ENCODE peak calls at places on chromosomes 1 and 21, in eight cellular contexts. One of them, this sample, is unnamed.

GRCh38 chr1:175591083-175591743 is 152.2 kb downstream of the TNR start:
- DNase-seq in transverse colon: no peak
- DNase-seq in spleen: no peak
- DNase-seq in HL-60: no peak
- DNase-seq in H1: no peak
- DNase-seq in HepG2: no peak
- DNase-seq in GM23338: no peak
- DNase-seq in breast epithelium: no peak
- DNase-seq in this sample: no peak

GRCh38 chr1:154446292-154446691 is 41.1 kb downstream of the IL6R start:
- DNase-seq in transverse colon: no peak
- DNase-seq in spleen: no peak
- DNase-seq in HL-60: no peak
- DNase-seq in H1: no peak
- DNase-seq in HepG2: no peak
- DNase-seq in GM23338: no peak
- DNase-seq in breast epithelium: no peak
- DNase-seq in this sample: peak

GRCh38 chr21:32140212-32141008 is 138.4 kb downstream of the MIS18A start:
- DNase-seq in transverse colon: no peak
- DNase-seq in spleen: no peak
- DNase-seq in HL-60: no peak
- DNase-seq in H1: peak
- DNase-seq in HepG2: no peak
- DNase-seq in GM23338: no peak
- DNase-seq in breast epithelium: no peak
- DNase-seq in this sample: no peak

GRCh38 chr1:61170328-61171238 is 88.2 kb downstream of the NFIA start:
- DNase-seq in transverse colon: no peak
- DNase-seq in spleen: no peak
- DNase-seq in HL-60: no peak
- DNase-seq in H1: no peak
- DNase-seq in HepG2: no peak
- DNase-seq in GM23338: no peak
- DNase-seq in breast epithelium: no peak
- DNase-seq in this sample: no peak

GRCh38 chr1:76158126-76158525 is 83.6 kb downstream of the ST6GALNAC3 start:
- DNase-seq in transverse colon: no peak
- DNase-seq in spleen: no peak
- DNase-seq in HL-60: no peak
- DNase-seq in H1: no peak
- DNase-seq in HepG2: no peak
- DNase-seq in GM23338: no peak
- DNase-seq in breast epithelium: no peak
- DNase-seq in this sample: no peak

GRCh38 chr1:24909388-24909898 is 20.6 kb downstream of the RUNX3 start:
- DNase-seq in transverse colon: peak
- DNase-seq in spleen: peak
- DNase-seq in HL-60: no peak
- DNase-seq in H1: peak
- DNase-seq in HepG2: peak
- DNase-seq in GM23338: peak
- DNase-seq in breast epithelium: no peak
- DNase-seq in this sample: no peak

GRCh38 chr1:55321947-55322346 is 106.8 kb upstream of the USP24 start:
- DNase-seq in transverse colon: no peak
- DNase-seq in spleen: no peak
- DNase-seq in HL-60: no peak
- DNase-seq in H1: no peak
- DNase-seq in HepG2: no peak
- DNase-seq in GM23338: no peak
- DNase-seq in breast epithelium: no peak
- DNase-seq in this sample: no peak

GRCh38 chr1:8472668-8473067 is 154.8 kb downstream of the SLC45A1 start:
- DNase-seq in transverse colon: no peak
- DNase-seq in spleen: no peak
- DNase-seq in HL-60: no peak
- DNase-seq in H1: no peak
- DNase-seq in HepG2: no peak
- DNase-seq in GM23338: no peak
- DNase-seq in breast epithelium: no peak
- DNase-seq in this sample: no peak

GRCh38 chr1:236039736-236040670 is 24.9 kb downstream of the NID1 start:
- DNase-seq in transverse colon: no peak
- DNase-seq in spleen: no peak
- DNase-seq in HL-60: no peak
- DNase-seq in H1: no peak
- DNase-seq in HepG2: peak
- DNase-seq in GM23338: no peak
- DNase-seq in breast epithelium: no peak
- DNase-seq in this sample: peak

GRCh38 chr1:175433586-175434267 is 241.2 kb upstream of the KIAA0040 start:
- DNase-seq in transverse colon: no peak
- DNase-seq in spleen: no peak
- DNase-seq in HL-60: no peak
- DNase-seq in H1: no peak
- DNase-seq in HepG2: no peak
- DNase-seq in GM23338: no peak
- DNase-seq in breast epithelium: no peak
- DNase-seq in this sample: no peak

GRCh38 chr1:71339238-71339637 is 258.4 kb upstream of the ZRANB2 start:
- DNase-seq in transverse colon: no peak
- DNase-seq in spleen: no peak
- DNase-seq in HL-60: no peak
- DNase-seq in H1: no peak
- DNase-seq in HepG2: no peak
- DNase-seq in GM23338: peak
- DNase-seq in breast epithelium: no peak
- DNase-seq in this sample: no peak

GRCh38 chr1:71345491-71345890 is 264.7 kb upstream of the ZRANB2 start:
- DNase-seq in transverse colon: no peak
- DNase-seq in spleen: no peak
- DNase-seq in HL-60: no peak
- DNase-seq in H1: no peak
- DNase-seq in HepG2: no peak
- DNase-seq in GM23338: no peak
- DNase-seq in breast epithelium: no peak
- DNase-seq in this sample: no peak

GRCh38 chr1:71343686-71344416 is 263.0 kb upstream of the ZRANB2 start:
- DNase-seq in transverse colon: no peak
- DNase-seq in spleen: no peak
- DNase-seq in HL-60: no peak
- DNase-seq in H1: no peak
- DNase-seq in HepG2: no peak
- DNase-seq in GM23338: peak
- DNase-seq in breast epithelium: no peak
- DNase-seq in this sample: no peak
- TF ChIP-seq CTCF in transverse colon: no peak
- TF ChIP-seq CTCF in spleen: no peak
- TF ChIP-seq CTCF in HL-60: no peak
- TF ChIP-seq CTCF in H1: peak
- TF ChIP-seq CTCF in HepG2: no peak
- TF ChIP-seq CTCF in GM23338: peak
- TF ChIP-seq CTCF in breast epithelium: no peak
- TF ChIP-seq CTCF in this sample: no peak

GRCh38 chr1:56578963-56579875 is at the start of gene PLPP3:
- DNase-seq in transverse colon: peak
- DNase-seq in spleen: peak
- DNase-seq in HL-60: peak
- DNase-seq in H1: peak
- DNase-seq in HepG2: peak
- DNase-seq in GM23338: peak
- DNase-seq in breast epithelium: peak
- DNase-seq in this sample: peak
- H3K27ac ChIP-seq in transverse colon: peak
- H3K27ac ChIP-seq in spleen: peak
- H3K27ac ChIP-seq in HL-60: no peak
- H3K27ac ChIP-seq in H1: peak
- H3K27ac ChIP-seq in HepG2: peak
- H3K27ac ChIP-seq in GM23338: peak
- H3K27ac ChIP-seq in breast epithelium: peak
- H3K27ac ChIP-seq in this sample: peak

GRCh38 chr1:208007938-208008342 is 97.0 kb upstream of the CD34 start:
- DNase-seq in transverse colon: no peak
- DNase-seq in spleen: no peak
- DNase-seq in HL-60: no peak
- DNase-seq in H1: no peak
- DNase-seq in HepG2: no peak
- DNase-seq in GM23338: no peak
- DNase-seq in breast epithelium: no peak
- DNase-seq in this sample: no peak
- TF ChIP-seq POLR2AphosphoS5 in transverse colon: no peak
- TF ChIP-seq POLR2AphosphoS5 in spleen: no peak
- TF ChIP-seq POLR2AphosphoS5 in HL-60: no peak
- TF ChIP-seq POLR2AphosphoS5 in H1: no peak
- TF ChIP-seq POLR2AphosphoS5 in HepG2: no peak
- TF ChIP-seq POLR2AphosphoS5 in GM23338: no peak
- TF ChIP-seq POLR2AphosphoS5 in breast epithelium: no peak
- TF ChIP-seq POLR2AphosphoS5 in this sample: no peak

GRCh38 chr1:216119600-216119999 is 303.6 kb downstream of the USH2A start:
- DNase-seq in transverse colon: no peak
- DNase-seq in spleen: no peak
- DNase-seq in HL-60: peak
- DNase-seq in H1: no peak
- DNase-seq in HepG2: peak
- DNase-seq in GM23338: peak
- DNase-seq in breast epithelium: no peak
- DNase-seq in this sample: no peak
- TF ChIP-seq CTCF in transverse colon: no peak
- TF ChIP-seq CTCF in spleen: peak
- TF ChIP-seq CTCF in HL-60: peak
- TF ChIP-seq CTCF in H1: no peak
- TF ChIP-seq CTCF in HepG2: peak
- TF ChIP-seq CTCF in GM23338: peak
- TF ChIP-seq CTCF in breast epithelium: no peak
- TF ChIP-seq CTCF in this sample: no peak

GRCh38 chr1:17759114-17759513 is 4.0 kb downstream of the ACTL8 start:
- DNase-seq in transverse colon: no peak
- DNase-seq in spleen: peak
- DNase-seq in HL-60: peak
- DNase-seq in H1: peak
- DNase-seq in HepG2: peak
- DNase-seq in GM23338: peak
- DNase-seq in breast epithelium: no peak
- DNase-seq in this sample: no peak
- H3K27ac ChIP-seq in transverse colon: no peak
- H3K27ac ChIP-seq in spleen: no peak
- H3K27ac ChIP-seq in HL-60: no peak
- H3K27ac ChIP-seq in H1: no peak
- H3K27ac ChIP-seq in HepG2: no peak
- H3K27ac ChIP-seq in GM23338: no peak
- H3K27ac ChIP-seq in breast epithelium: no peak
- H3K27ac ChIP-seq in this sample: no peak

DNA sequence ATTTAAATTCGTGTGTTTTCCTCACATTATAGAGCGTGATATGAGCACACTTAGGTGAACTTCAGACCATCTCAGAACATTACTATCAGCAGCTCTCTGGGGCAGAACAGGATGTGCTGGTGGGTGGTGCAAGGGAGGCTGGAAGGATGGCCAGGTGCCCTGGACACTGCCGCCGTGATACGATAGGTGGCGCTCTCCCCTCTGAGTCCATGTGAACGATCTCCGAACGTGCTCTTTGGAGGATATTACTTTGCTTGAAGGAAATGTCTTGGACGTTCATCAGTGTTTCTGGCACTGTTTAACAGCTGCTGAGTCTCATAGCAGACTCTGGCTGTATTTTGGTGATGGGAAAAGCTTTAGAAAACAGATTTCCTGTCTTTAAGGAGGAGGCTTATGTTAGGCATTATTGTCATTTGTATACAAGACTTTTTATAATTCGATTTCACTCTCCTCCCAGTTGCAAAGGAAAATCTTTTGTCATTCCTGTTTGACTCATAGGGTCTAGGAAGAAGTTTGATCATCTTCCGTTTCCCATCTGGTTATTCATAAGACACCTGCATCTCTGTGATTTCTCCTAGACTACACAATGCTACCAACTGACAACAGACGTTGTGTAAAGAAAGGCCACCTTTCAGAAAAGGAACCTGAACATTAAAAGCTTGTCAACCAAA is 386.2 kb upstream of the ADGRL2 start:
- DNase-seq in transverse colon: peak
- DNase-seq in spleen: no peak
- DNase-seq in HL-60: peak
- DNase-seq in H1: peak
- DNase-seq in HepG2: no peak
- DNase-seq in GM23338: peak
- DNase-seq in breast epithelium: no peak
- DNase-seq in this sample: peak
- TF ChIP-seq POLR2AphosphoS5 in transverse colon: no peak
- TF ChIP-seq POLR2AphosphoS5 in spleen: peak
- TF ChIP-seq POLR2AphosphoS5 in HL-60: no peak
- TF ChIP-seq POLR2AphosphoS5 in H1: no peak
- TF ChIP-seq POLR2AphosphoS5 in HepG2: no peak
- TF ChIP-seq POLR2AphosphoS5 in GM23338: no peak
- TF ChIP-seq POLR2AphosphoS5 in breast epithelium: no peak
- TF ChIP-seq POLR2AphosphoS5 in this sample: no peak

DNA sequence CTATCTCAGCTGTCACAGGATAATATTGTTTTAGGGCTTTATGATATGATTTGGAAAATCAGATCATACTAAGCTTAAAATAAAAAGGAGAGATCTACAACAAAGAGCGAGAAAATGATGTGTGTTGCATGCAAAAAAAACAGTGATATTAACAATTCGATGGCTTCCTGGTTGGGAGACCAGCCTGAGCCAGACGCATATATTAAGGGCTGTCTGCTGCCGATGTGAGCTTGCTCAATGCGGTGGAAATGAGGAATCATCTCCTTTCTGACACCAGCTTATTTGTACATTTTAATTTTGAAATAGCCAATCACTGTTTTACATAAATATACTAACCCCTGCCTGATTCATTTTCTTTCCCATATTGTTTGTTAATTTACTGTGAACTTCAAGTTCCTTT is 862.6 kb downstream of the USP25 start:
- DNase-seq in transverse colon: no peak
- DNase-seq in spleen: no peak
- DNase-seq in HL-60: no peak
- DNase-seq in H1: no peak
- DNase-seq in HepG2: no peak
- DNase-seq in GM23338: no peak
- DNase-seq in breast epithelium: no peak
- DNase-seq in this sample: no peak
- TF ChIP-seq CTCF in transverse colon: no peak
- TF ChIP-seq CTCF in spleen: no peak
- TF ChIP-seq CTCF in HL-60: no peak
- TF ChIP-seq CTCF in H1: no peak
- TF ChIP-seq CTCF in HepG2: no peak
- TF ChIP-seq CTCF in GM23338: no peak
- TF ChIP-seq CTCF in breast epithelium: no peak
- TF ChIP-seq CTCF in this sample: no peak